ENCODE peak calls at places on chromosomes 4 and X, in seven cellular contexts. M is right atrium auricular region; A is mucosa of descending colon; H is CD8-positive, alpha-beta memory T cell; L is ascending aorta; B is PC-3; P is K562. G is an unnamed sample.
A peak's percentile ranks its signal among the peaks of the same experiment; 100 is the strongest.

GRCh38 chrX:103073442-103073841 is 9.5 kb upstream of the BEX1 start:
- DNase-seq in M (no peak), A (no peak), H (no peak), L (no peak), B (no peak), P (no peak), G (no peak)

GRCh38 chr4:128379860-128380259 is 92.2 kb upstream of the PGRMC2 start:
- DNase-seq in M (no peak), A (no peak), H (no peak), L (no peak), B (peak; percentile 44), P (peak; percentile 58), G (no peak)

GRCh38 chrX:132257116-132257515 is 37.9 kb upstream of the RAP2C start:
- DNase-seq in M (no peak), A (no peak), H (no peak), L (no peak), B (no peak), P (no peak), G (no peak)

GRCh38 chrX:12701625-12702024 is 89.6 kb upstream of the PRPS2 start:
- DNase-seq in M (no peak), A (no peak), H (no peak), L (no peak), B (peak; percentile 84), P (peak; percentile 78), G (peak; percentile 72)

GRCh38 chrX:78710146-78710545 is 37.4 kb upstream of the LPAR4 start:
- DNase-seq in M (no peak), A (no peak), H (no peak), L (no peak), B (no peak), P (no peak), G (no peak)

GRCh38 chrX:97984641-97985040 is 1100.9 kb downstream of the RPA4 start:
- DNase-seq in M (no peak), A (no peak), H (no peak), L (no peak), B (peak; percentile 37), P (no peak), G (peak; percentile 85)

GRCh38 chrX:134599173-134599914 is 58.9 kb downstream of the PLAC1 start:
- DNase-seq in M (no peak), A (no peak), H (no peak), L (no peak), B (no peak), P (no peak), G (no peak)

GRCh38 chr4:185134176-185134869 is 8.7 kb upstream of the SLC25A4 start:
- DNase-seq in M (no peak), A (no peak), H (no peak), L (no peak), B (peak; percentile 69), P (peak; percentile 67), G (peak; percentile 51)

GRCh38 chr4:122309988-122310626 is 68.7 kb upstream of the ADAD1 start:
- DNase-seq in M (no peak), A (no peak), H (no peak), L (no peak), B (peak; percentile 31), P (peak; percentile 3), G (peak; percentile 10)

GRCh38 chr4:22482250-22483127 is 33.4 kb downstream of the ADGRA3 start:
- DNase-seq in M (no peak), A (no peak), H (no peak), L (no peak), B (no peak), P (no peak), G (no peak)

GRCh38 chrX:46686003-46686645 is 72.8 kb downstream of the SLC9A7 start:
- DNase-seq in M (no peak), A (no peak), H (peak; percentile 48), L (peak; percentile 67), B (peak; percentile 53), P (peak; percentile 44), G (peak; percentile 25)

GRCh38 chrX:8846271-8846670 is 45.1 kb upstream of the FAM9A start:
- DNase-seq in M (no peak), A (no peak), H (no peak), L (no peak), B (no peak), P (no peak), G (peak; percentile 44)

GRCh38 chr4:1172971-1173757 is 781 bp upstream of the SPON2 start:
- DNase-seq in M (peak; percentile 74), A (peak; percentile 46), H (no peak), L (no peak), B (no peak), P (no peak), G (no peak)

GRCh38 chr4:60134106-60134505 is 1066.0 kb upstream of the ADGRL3 start:
- DNase-seq in M (no peak), A (no peak), H (no peak), L (no peak), B (peak; percentile 14), P (no peak), G (no peak)

GRCh38 chr4:131085009-131085408 is 1989.1 kb downstream of the C4orf33 start:
- DNase-seq in M (no peak), A (no peak), H (no peak), L (no peak), B (no peak), P (no peak), G (no peak)

GRCh38 chr4:120293341-120293740 is 226.7 kb upstream of the MAD2L1 start:
- DNase-seq in M (no peak), A (no peak), H (no peak), L (no peak), B (no peak), P (no peak), G (no peak)

GRCh38 chr4:177339794-177340374 is 30.2 kb downstream of the NEIL3 start:
- DNase-seq in M (no peak), A (no peak), H (no peak), L (no peak), B (peak; percentile 31), P (peak; percentile 26), G (peak; percentile 47)

GRCh38 chr4:93646225-93646930 is 182.2 kb upstream of the ATOH1 start:
- DNase-seq in M (no peak), A (no peak), H (no peak), L (no peak), B (peak; percentile 65), P (no peak), G (peak; percentile 47)

GRCh38 chr4:93645120-93645519 is 183.4 kb upstream of the ATOH1 start:
- DNase-seq in M (no peak), A (no peak), H (no peak), L (no peak), B (no peak), P (no peak), G (no peak)

GRCh38 chr4:93654276-93654675 is 174.3 kb upstream of the ATOH1 start:
- DNase-seq in M (no peak), A (no peak), H (no peak), L (no peak), B (no peak), P (no peak), G (no peak)

GRCh38 chr4:93648258-93648657 is 180.3 kb upstream of the ATOH1 start:
- DNase-seq in M (no peak), A (no peak), H (no peak), L (no peak), B (no peak), P (no peak), G (no peak)

GRCh38 chr4:93649828-93650227 is 178.7 kb upstream of the ATOH1 start:
- DNase-seq in M (no peak), A (no peak), H (no peak), L (no peak), B (no peak), P (no peak), G (no peak)
- H3K4me3 ChIP-seq in M (no peak overlapping the region), A (no peak overlapping the region), H (no peak overlapping the region), L (no peak overlapping the region), B (no peak overlapping the region), P (no peak overlapping the region), G (no peak overlapping the region)

GRCh38 chrX:3589474-3589873 is 124.0 kb downstream of the PRKX start:
- DNase-seq in M (no peak), A (no peak), H (no peak), L (no peak), B (no peak), P (no peak), G (no peak)

GRCh38 chrX:3598046-3598605 is 115.3 kb downstream of the PRKX start:
- DNase-seq in M (no peak), A (no peak), H (no peak), L (no peak), B (no peak), P (no peak), G (peak; percentile 46)

GRCh38 chrX:3592184-3592583 is 121.3 kb downstream of the PRKX start:
- DNase-seq in M (no peak), A (no peak), H (no peak), L (no peak), B (no peak), P (peak; percentile 6), G (no peak)
- H3K4me3 ChIP-seq in M (no peak overlapping the region), A (no peak overlapping the region), H (no peak overlapping the region), L (no peak overlapping the region), B (no peak overlapping the region), P (no peak overlapping the region), G (no peak overlapping the region)

DNA sequence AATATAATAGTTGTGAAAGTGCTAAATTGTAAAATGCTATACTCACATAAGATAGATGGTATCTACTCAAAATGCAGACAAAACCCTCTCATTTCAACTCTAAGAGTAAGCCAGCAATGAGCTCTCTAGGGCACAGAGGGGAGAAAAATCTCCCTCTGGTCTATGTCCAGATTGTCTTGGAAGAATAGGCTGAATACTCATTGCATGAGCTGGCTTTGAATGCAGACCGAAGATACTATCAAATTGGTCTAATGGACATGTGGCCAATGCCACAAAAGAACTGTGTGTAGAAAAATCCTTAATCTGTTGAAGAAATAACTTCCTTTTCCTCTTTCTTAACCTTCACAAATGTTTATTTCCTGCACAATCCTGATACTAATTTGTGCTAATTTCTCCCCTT is 3.5 kb downstream of the ZXDA start:
- DNase-seq in M (no peak), A (no peak), H (no peak), L (no peak), B (no peak), P (no peak), G (no peak)
- H3K4me3 ChIP-seq in M (no peak overlapping the region), A (no peak overlapping the region), H (no peak overlapping the region), L (no peak overlapping the region), B (no peak overlapping the region), P (no peak overlapping the region), G (no peak overlapping the region)

GRCh38 chr4:181822005-181822375 is 421.2 kb upstream of the TENM3 start:
- DNase-seq in M (no peak), A (no peak), H (no peak), L (no peak), B (no peak), P (no peak), G (no peak)
- H3K4me3 ChIP-seq in M (no peak overlapping the region), A (no peak overlapping the region), H (no peak overlapping the region), L (no peak overlapping the region), B (no peak overlapping the region), P (no peak overlapping the region), G (no peak overlapping the region)

GRCh38 chr4:118760092-118760491 is 74.9 kb downstream of the METTL14 start:
- DNase-seq in M (no peak), A (no peak), H (no peak), L (no peak), B (no peak), P (no peak), G (no peak)
- H3K4me3 ChIP-seq in M (no peak overlapping the region), A (no peak overlapping the region), H (no peak overlapping the region), L (no peak overlapping the region), B (no peak overlapping the region), P (no peak overlapping the region), G (no peak overlapping the region)